ENCODE peak calls at places on chromosomes 2 and 18, in nine cellular contexts. X is stomach; F is EH; P is left cardiac atrium; D is endothelial cell; T is T follicular helper cell; E is activated naive CD8-positive, alpha-beta T cell treated with anti-CD3 and anti-CD28 coated beads for 36 hours; Y is stimulated activated CD4-positive, alpha-beta T cell treated with anti-CD3 and anti-CD28 coated beads, Interleukin-2, amount 100 ng/mL, for 48 hours; G is GM18507. U is an unnamed sample.

GRCh38 chr2:23419171-23420090 is 34.5 kb downstream of the KLHL29 start:
- DNase-seq in X (peak), F (peak), P (no peak), D (no peak), T (no peak), E (no peak), Y (no peak), G (no peak), U (peak)

GRCh38 chr2:3638456-3638810 is 19.6 kb upstream of the ALLC start:
- DNase-seq in X (peak), F (no peak), P (no peak), D (no peak), T (no peak), E (no peak), Y (no peak), G (no peak), U (no peak)

GRCh38 chr2:20916604-20917286 is 93.8 kb upstream of the LDAH start:
- DNase-seq in X (no peak), F (peak), P (no peak), D (no peak), T (no peak), E (no peak), Y (no peak), G (no peak), U (no peak)

GRCh38 chr18:52422985-52423601 is 83.1 kb downstream of the DCC start:
- DNase-seq in X (no peak), F (no peak), P (no peak), D (no peak), T (no peak), E (no peak), Y (no peak), G (no peak), U (peak)

GRCh38 chr2:231393149-231394131 is 2.1 kb upstream of the B3GNT7 start:
- DNase-seq in X (no peak), F (no peak), P (no peak), D (no peak), T (no peak), E (peak), Y (no peak), G (peak), U (peak)

GRCh38 chr2:19868705-19869550 is 32.9 kb downstream of the TTC32 start:
- DNase-seq in X (peak), F (peak), P (peak), D (peak), T (peak), E (peak), Y (peak), G (peak), U (no peak)

GRCh38 chr2:217085543-217085942 is 225.7 kb upstream of the TNP1 start:
- DNase-seq in X (no peak), F (peak), P (no peak), D (no peak), T (no peak), E (peak), Y (no peak), G (no peak), U (no peak)

GRCh38 chr2:120272763-120273481 is 20.3 kb downstream of the RALB start:
- DNase-seq in X (no peak), F (peak), P (no peak), D (no peak), T (no peak), E (no peak), Y (no peak), G (no peak), U (no peak)

GRCh38 chr2:138867341-138867740 is 87.2 kb upstream of the NXPH2 start:
- DNase-seq in X (no peak), F (no peak), P (no peak), D (no peak), T (no peak), E (no peak), Y (no peak), G (no peak), U (no peak)

GRCh38 chr2:199428291-199428690 is 29.4 kb downstream of the SATB2 start:
- DNase-seq in X (no peak), F (no peak), P (no peak), D (no peak), T (no peak), E (no peak), Y (no peak), G (no peak), U (no peak)

GRCh38 chr2:98383166-98383565 is 36.9 kb downstream of the CNGA3 start:
- DNase-seq in X (no peak), F (no peak), P (no peak), D (no peak), T (no peak), E (no peak), Y (no peak), G (no peak), U (no peak)

GRCh38 chr2:209097168-209097567 is 326.7 kb upstream of the MAP2 start:
- DNase-seq in X (no peak), F (no peak), P (no peak), D (no peak), T (no peak), E (no peak), Y (no peak), G (no peak), U (no peak)

GRCh38 chr2:69985684-69986083 is 24.3 kb upstream of the ASPRV1 start:
- DNase-seq in X (peak), F (no peak), P (peak), D (no peak), T (no peak), E (no peak), Y (no peak), G (no peak), U (no peak)

GRCh38 chr2:2156881-2157280 is 174.2 kb downstream of the MYT1L start:
- DNase-seq in X (no peak), F (no peak), P (no peak), D (no peak), T (no peak), E (no peak), Y (no peak), G (no peak), U (no peak)

GRCh38 chr2:173962583-173963110 is 2.5 kb downstream of the SP3 start:
- DNase-seq in X (no peak), F (no peak), P (no peak), D (no peak), T (no peak), E (no peak), Y (no peak), G (no peak), U (no peak)

GRCh38 chr2:203900298-203900697 is 32.7 kb downstream of the CTLA4 start:
- DNase-seq in X (no peak), F (peak), P (no peak), D (no peak), T (no peak), E (no peak), Y (no peak), G (no peak), U (no peak)

U was measured in WERI-Rb-1.